ENCODE peak calls at places on chromosomes 11 and 22, in four cellular contexts. I is spleen, O is trophoblast cell, E is IMR-90. R is an unnamed sample.

GRCh38 chr11:36056160-36056751 is 112.4 kb downstream of the LDLRAD3 start:
- DNase-seq in O (peak; percentile 70), I (no peak), E (peak; percentile 40), R (no peak)

GRCh38 chr22:32341122-32341740 is 16.4 kb upstream of the RFPL3 start:
- DNase-seq in E (no peak), O (no peak), I (no peak), R (no peak)

GRCh38 chr11:48170176-48170839 is 46.3 kb upstream of the OR4B1 start:
- DNase-seq in O (peak; percentile 74), E (peak; percentile 35), I (no peak), R (no peak)

GRCh38 chr11:130849215-130849568 is 67.1 kb downstream of the SNX19 start:
- DNase-seq in E (peak; percentile 73), I (no peak), O (peak; percentile 16), R (no peak)

GRCh38 chr11:34132261-34132965 is 27.0 kb downstream of the NAT10 start:
- DNase-seq in E (no peak), O (no peak), I (no peak), R (no peak)

GRCh38 chr11:67605231-67606011 is 1.3 kb upstream of the NDUFV1 start:
- DNase-seq in E (no peak), O (no peak), I (no peak), R (no peak)

GRCh38 chr11:44080951-44081350 is 14.5 kb upstream of the EXT2 start:
- DNase-seq in O (no peak), I (no peak), E (no peak), R (no peak)

GRCh38 chr22:32660292-32660691 is 141.2 kb upstream of the TIMP3 start:
- DNase-seq in E (peak; percentile 70), I (no peak), O (peak; percentile 91), R (no peak)

DNA sequence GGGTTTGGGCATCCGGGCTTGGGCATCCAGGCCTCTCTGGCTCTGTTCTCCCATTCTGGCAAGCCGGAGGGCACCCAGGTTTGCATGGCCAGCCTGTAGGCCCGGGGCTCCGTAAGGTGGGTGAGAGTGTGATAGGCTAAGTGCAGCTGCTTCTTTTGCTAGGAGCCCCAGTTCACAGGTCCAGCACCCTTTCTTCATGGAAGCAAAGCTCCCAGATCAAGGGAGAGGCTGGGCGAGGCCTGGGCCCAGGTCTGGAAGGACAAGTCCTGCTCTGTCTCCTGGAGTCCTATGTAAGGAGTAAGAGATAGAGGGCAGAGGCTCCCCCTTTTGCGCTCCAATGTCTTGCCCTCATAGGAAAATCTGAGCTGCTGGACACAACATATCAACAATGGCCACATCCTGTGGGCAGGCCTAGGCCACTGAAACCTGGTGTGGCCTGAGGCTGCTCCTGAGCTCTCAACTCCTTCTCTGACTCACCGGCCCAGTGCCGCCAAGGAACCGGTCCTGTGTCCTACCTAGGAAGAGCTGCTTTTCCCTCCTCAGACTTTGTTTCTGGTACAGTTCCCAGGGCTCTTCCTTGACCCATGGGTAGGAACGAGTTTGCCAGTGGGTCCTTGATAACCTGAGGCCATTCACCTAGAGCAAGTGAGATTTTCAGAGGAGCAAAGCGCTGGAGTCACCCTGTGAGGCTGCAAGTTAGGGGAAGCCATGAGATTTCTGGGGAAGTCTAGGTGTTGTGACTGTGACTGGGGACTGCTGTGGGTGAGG is 11.7 kb upstream of the PAX6 start:
- DNase-seq in E (no peak), I (no peak), O (no peak), R (no peak)
- H3K9me3 ChIP-seq in E (peaks cover 31% of the 10 kb centered on the region), I (peaks cover 9% of the 10 kb centered on the region), O (peaks cover 13% of the 10 kb centered on the region), R (peaks cover 8% of the 10 kb centered on the region)

DNA sequence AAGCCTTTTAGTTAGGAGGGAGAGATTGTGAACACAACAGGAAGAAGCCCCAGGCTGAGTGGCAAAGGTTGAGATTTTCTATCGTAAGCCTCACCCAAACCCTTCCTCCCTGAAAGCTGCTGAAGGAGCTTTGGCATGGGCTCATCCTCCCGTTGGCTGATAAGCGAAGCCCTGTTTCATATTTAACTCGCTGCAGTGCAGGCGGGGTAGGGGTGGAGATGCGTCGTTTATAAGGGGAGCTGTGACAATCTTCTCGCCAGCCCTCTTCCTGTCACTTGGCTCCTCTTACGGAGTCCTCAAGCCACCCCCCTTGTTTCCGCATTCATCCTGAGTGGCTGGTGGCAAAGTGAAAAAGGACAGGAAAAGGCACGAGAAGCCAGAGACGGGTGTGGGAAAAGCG is 137.0 kb downstream of the OR4C45 start:
- DNase-seq in I (no peak), E (no peak), O (no peak), R (no peak)
- H3K9me3 ChIP-seq in I (peaks cover 32% of the 10 kb centered on the region), E (peaks cover 10% of the 10 kb centered on the region), O (peaks cover 21% of the 10 kb centered on the region), R (no peaks in the 10 kb centered on the region)

GRCh38 chr11:38226684-38227083 is 1628.6 kb upstream of the RAG2 start:
- DNase-seq in I (no peak), E (no peak), O (no peak), R (no peak)
- H3K9me3 ChIP-seq in I (peaks cover 71% of the 10 kb centered on the region), E (peaks cover 7% of the 10 kb centered on the region), O (peaks cover 7% of the 10 kb centered on the region), R (no peaks in the 10 kb centered on the region)

GRCh38 chr11:3357302-3357701 is 21.6 kb downstream of the ZNF195 start:
- DNase-seq in O (no peak), E (no peak), I (no peak), R (no peak)
- H3K9me3 ChIP-seq in O (peaks cover 30% of the 10 kb centered on the region), E (peaks cover 80% of the 10 kb centered on the region), I (peaks cover 100% of the 10 kb centered on the region), R (peaks cover 52% of the 10 kb centered on the region)

DNA sequence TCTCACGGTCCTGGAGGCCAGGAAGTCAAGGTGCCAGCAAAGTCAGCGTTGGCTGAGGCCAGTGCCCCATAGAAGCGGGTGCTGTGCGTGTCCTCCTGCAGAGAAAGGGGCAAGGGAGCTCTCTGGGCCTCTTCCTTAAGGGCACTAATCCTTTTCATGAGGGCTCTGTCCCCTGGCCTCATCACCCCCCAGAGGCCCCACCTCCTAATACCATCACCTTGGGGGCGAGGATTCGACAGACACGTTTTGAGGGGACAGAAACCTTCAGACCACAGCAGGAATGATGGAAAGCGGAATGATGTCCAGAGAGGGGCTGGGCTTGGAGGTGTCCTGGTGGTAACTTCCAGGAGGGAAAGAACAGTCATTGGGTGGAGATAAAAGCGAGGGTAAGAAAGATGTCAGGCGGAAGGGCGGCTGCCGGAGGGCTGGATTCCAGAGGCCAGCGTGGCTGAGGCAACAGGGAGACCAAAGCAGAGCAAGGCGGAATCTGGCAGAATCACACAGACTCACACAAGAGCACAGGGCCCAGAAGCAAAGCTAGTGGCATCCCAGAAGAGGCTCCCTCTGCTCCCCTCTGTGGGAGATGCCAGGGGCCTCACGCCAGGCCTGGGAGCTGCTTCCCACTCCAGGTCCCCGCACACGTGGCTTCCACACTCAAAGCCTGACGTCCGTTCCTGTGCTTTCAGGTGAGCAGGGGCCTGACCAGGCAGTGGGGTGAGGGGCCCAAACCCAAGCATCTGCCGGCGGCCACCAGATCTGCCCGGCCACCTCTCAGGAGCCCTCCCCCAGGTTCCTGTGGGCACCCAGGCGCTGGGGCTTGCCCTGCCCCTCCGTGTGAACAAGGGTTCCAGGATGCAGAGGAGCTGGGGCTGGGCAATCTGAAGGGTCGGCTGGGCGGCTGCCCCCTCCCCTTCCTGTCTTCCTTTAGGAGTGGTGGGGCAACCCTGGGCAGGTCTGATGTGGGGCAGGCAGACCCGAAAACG is 784.5 kb downstream of the BRD1 start:
- DNase-seq in E (no peak), I (no peak), O (no peak), R (no peak)
- H3K9me3 ChIP-seq in E (peaks cover 58% of the 10 kb centered on the region), I (no peaks in the 10 kb centered on the region), O (peaks cover 2% of the 10 kb centered on the region), R (no peaks in the 10 kb centered on the region)

GRCh38 chr11:70844387-70844786 is 408.0 kb downstream of the SHANK2 start:
- DNase-seq in I (no peak), E (no peak), O (peak; percentile 19), R (no peak)
- H3K9me3 ChIP-seq in I (peaks cover 3% of the 10 kb centered on the region), E (peaks cover 5% of the 10 kb centered on the region), O (peaks cover 7% of the 10 kb centered on the region), R (no peaks in the 10 kb centered on the region)